ENCODE peak calls at places on chromosomes 2 and 18, in seven cellular contexts. C is cardiac muscle cell; I is endothelial cell of umbilical vein; K is HuH-7; V is K562; E is putamen; B is stimulated activated CD8-positive, alpha-beta memory T cell treated with anti-CD3 and anti-CD28 coated beads, Interleukin-15, amount 100 ng/mL, for 24 hours. G is an unnamed sample.

GRCh38 chr18:39772155-39772919 is 2182.7 kb upstream of the PIK3C3 start:
- DNase-seq in C (no peak), I (no peak), K (no peak), V (no peak), E (no peak), B (no peak), G (no peak)

GRCh38 chr18:21362921-21363320 is 120.9 kb downstream of the GREB1L start:
- DNase-seq in C (no peak), I (no peak), K (no peak), V (no peak), E (no peak), B (no peak), G (no peak)

GRCh38 chr18:51668632-51669031 is 471.2 kb upstream of the MEX3C start:
- DNase-seq in C (no peak), I (no peak), K (no peak), V (no peak), E (no peak), B (no peak), G (no peak)

GRCh38 chr2:8456149-8457091 is 225.4 kb upstream of the ID2 start:
- DNase-seq in C (no peak), I (no peak), K (no peak), V (no peak), E (no peak), B (no peak), G (no peak)

GRCh38 chr2:162072976-162073775 is 839 bp downstream of the DPP4 start:
- DNase-seq in C (no peak), I (peak), K (peak), V (no peak), E (no peak), B (no peak), G (no peak)

GRCh38 chr18:23964282-23965238 is 50.0 kb upstream of the TTC39C start:
- DNase-seq in C (no peak), I (no peak), K (no peak), V (peak), E (no peak), B (no peak), G (no peak)

GRCh38 chr2:44817673-44818335 is 123.7 kb upstream of the SIX3 start:
- DNase-seq in C (no peak), I (no peak), K (no peak), V (no peak), E (no peak), B (no peak), G (no peak)

GRCh38 chr18:79393626-79394401 is 1.9 kb upstream of the NFATC1 start:
- DNase-seq in C (peak), I (peak), K (peak), V (peak), E (no peak), B (no peak), G (peak)

GRCh38 chr2:191051177-191051576 is 37.2 kb upstream of the STAT1 start:
- DNase-seq in C (no peak), I (no peak), K (no peak), V (no peak), E (no peak), B (no peak), G (no peak)

GRCh38 chr2:226495466-226496161 is 304.0 kb downstream of the IRS1 start:
- DNase-seq in C (no peak), I (no peak), K (no peak), V (no peak), E (no peak), B (no peak), G (no peak)

GRCh38 chr18:79610461-79611039 is 69.1 kb upstream of the CTDP1 start:
- DNase-seq in C (peak), I (no peak), K (no peak), V (peak), E (no peak), B (no peak), G (no peak)

GRCh38 chr2:71120195-71120594 is 9.8 kb downstream of the MCEE start:
- DNase-seq in C (no peak), I (no peak), K (no peak), V (no peak), E (no peak), B (no peak), G (no peak)

GRCh38 chr2:71606244-71606643 is 152.9 kb downstream of the DYSF start:
- DNase-seq in C (no peak), I (no peak), K (no peak), V (no peak), E (no peak), B (no peak), G (peak)

GRCh38 chr2:240401781-240402551 is 33.5 kb upstream of the GPC1 start:
- DNase-seq in C (no peak), I (no peak), K (no peak), V (no peak), E (no peak), B (no peak), G (no peak)

GRCh38 chr2:242060212-242060835 is 190.8 kb downstream of the RTP5 start:
- DNase-seq in C (peak), I (peak), K (no peak), V (no peak), E (no peak), B (no peak), G (no peak)

GRCh38 chr18:59718108-59719057 is 21.2 kb upstream of the CCBE1 start:
- DNase-seq in C (peak), I (peak), K (no peak), V (no peak), E (no peak), B (no peak), G (no peak)

GRCh38 chr18:39786477-39786876 is 2168.6 kb upstream of the PIK3C3 start:
- DNase-seq in C (no peak), I (no peak), K (no peak), V (no peak), E (no peak), B (no peak), G (no peak)

GRCh38 chr2:150327546-150328495 is 159.6 kb downstream of the RND3 start:
- DNase-seq in C (no peak), I (no peak), K (no peak), V (no peak), E (peak), B (no peak), G (no peak)

GRCh38 chr2:138497294-138497693 is 4.3 kb upstream of the SPOPL start:
- DNase-seq in C (no peak), I (no peak), K (no peak), V (no peak), E (no peak), B (no peak), G (no peak)

GRCh38 chr2:176088048-176088936 is 4.2 kb upstream of the HOXD13 start:
- DNase-seq in C (peak), I (peak), K (peak), V (peak), E (peak), B (no peak), G (no peak)

GRCh38 chr2:234608946-234609345 is 112.1 kb upstream of the ARL4C start:
- DNase-seq in C (no peak), I (no peak), K (no peak), V (no peak), E (no peak), B (no peak), G (no peak)